ENCODE peak calls at places on chromosomes 6 and 20, in five cellular contexts. One of them, this sample, is unnamed.
A peak's percentile ranks its signal among the peaks of the same experiment; 100 is the strongest.

GRCh38 chr20:10467985-10468845 is 33.1 kb downstream of the SLX4IP start:
- DNase-seq in upper lobe of left lung: no peak
- DNase-seq in ovary: no peak
- DNase-seq in K562: no peak
- DNase-seq in sigmoid colon: no peak
- DNase-seq in this sample: no peak

GRCh38 chr20:57547250-57547649 is 13.7 kb upstream of the PCK1 start:
- DNase-seq in upper lobe of left lung: no peak
- DNase-seq in ovary: no peak
- DNase-seq in K562: no peak
- DNase-seq in sigmoid colon: peak; percentile 57
- DNase-seq in this sample: no peak

GRCh38 chr6:30744054-30744805 is at the start of gene IER3:
- DNase-seq in upper lobe of left lung: peak; percentile 92
- DNase-seq in ovary: peak; percentile 82
- DNase-seq in K562: peak; percentile 94
- DNase-seq in sigmoid colon: peak; percentile 94
- DNase-seq in this sample: peak; percentile 67

GRCh38 chr20:63826753-63827152 is 4.3 kb downstream of the ZBTB46 start:
- DNase-seq in upper lobe of left lung: no peak
- DNase-seq in ovary: no peak
- DNase-seq in K562: no peak
- DNase-seq in sigmoid colon: no peak
- DNase-seq in this sample: no peak

GRCh38 chr20:32034581-32035397 is 17.3 kb upstream of the HCK start:
- DNase-seq in upper lobe of left lung: peak; percentile 52
- DNase-seq in ovary: no peak
- DNase-seq in K562: no peak
- DNase-seq in sigmoid colon: no peak
- DNase-seq in this sample: no peak

GRCh38 chr6:168133186-168133585 is 54.2 kb upstream of the FRMD1 start:
- DNase-seq in upper lobe of left lung: no peak
- DNase-seq in ovary: peak; percentile 67
- DNase-seq in K562: no peak
- DNase-seq in sigmoid colon: peak; percentile 62
- DNase-seq in this sample: no peak

GRCh38 chr20:37480915-37481314 is 40.1 kb upstream of the NNAT start:
- DNase-seq in upper lobe of left lung: no peak
- DNase-seq in ovary: no peak
- DNase-seq in K562: no peak
- DNase-seq in sigmoid colon: peak; percentile 25
- DNase-seq in this sample: no peak

GRCh38 chr20:40797425-40797824 is 108.4 kb upstream of the MAFB start:
- DNase-seq in upper lobe of left lung: no peak
- DNase-seq in ovary: no peak
- DNase-seq in K562: peak; percentile 31
- DNase-seq in sigmoid colon: no peak
- DNase-seq in this sample: no peak

GRCh38 chr20:53513168-53513488 is 80.5 kb downstream of the ZNF217 start:
- DNase-seq in upper lobe of left lung: no peak
- DNase-seq in ovary: no peak
- DNase-seq in K562: no peak
- DNase-seq in sigmoid colon: no peak
- DNase-seq in this sample: no peak

GRCh38 chr6:116615937-116616756 is at the start of gene RSPH4A:
- DNase-seq in upper lobe of left lung: peak; percentile 92
- DNase-seq in ovary: peak; percentile 88
- DNase-seq in K562: peak; percentile 78
- DNase-seq in sigmoid colon: peak; percentile 96
- DNase-seq in this sample: peak; percentile 78
- TF ChIP-seq EP300 in upper lobe of left lung: no peak
- TF ChIP-seq EP300 in ovary: no peak
- TF ChIP-seq EP300 in K562: no peak
- TF ChIP-seq EP300 in sigmoid colon: no peak
- TF ChIP-seq EP300 in this sample: no peak

GRCh38 chr6:126657556-126658129 is 317.7 kb downstream of the CENPW start:
- DNase-seq in upper lobe of left lung: no peak
- DNase-seq in ovary: no peak
- DNase-seq in K562: no peak
- DNase-seq in sigmoid colon: no peak
- DNase-seq in this sample: no peak
- TF ChIP-seq CTCF in upper lobe of left lung: no peak
- TF ChIP-seq CTCF in ovary: no peak
- TF ChIP-seq CTCF in K562: peak; percentile 21
- TF ChIP-seq CTCF in sigmoid colon: no peak
- TF ChIP-seq CTCF in this sample: peak; percentile 42

DNA sequence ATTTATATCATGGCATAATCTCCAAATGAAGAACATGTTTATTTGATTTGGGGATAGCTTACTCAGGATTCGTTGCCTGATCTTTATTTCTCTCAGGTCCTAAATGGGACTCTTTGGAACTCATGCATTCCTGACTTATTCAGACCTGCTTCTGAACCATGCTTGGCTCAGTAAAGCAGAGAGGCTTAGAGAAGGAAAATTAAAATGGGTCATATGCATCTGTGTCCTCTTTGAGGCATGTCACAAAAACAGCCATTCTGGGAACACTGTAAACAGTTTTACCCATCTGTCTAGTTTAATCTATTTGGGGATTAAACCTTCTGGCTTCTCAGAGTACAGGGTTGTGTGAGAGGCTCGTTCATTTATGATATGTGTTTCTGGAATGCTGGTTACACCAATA is 1017.3 kb downstream of the KIF16B start:
- DNase-seq in upper lobe of left lung: no peak
- DNase-seq in ovary: no peak
- DNase-seq in K562: no peak
- DNase-seq in sigmoid colon: no peak
- DNase-seq in this sample: no peak
- H3K9me3 ChIP-seq in upper lobe of left lung: peaks cover 14% of the 10 kb centered on the region
- H3K9me3 ChIP-seq in ovary: no peaks in the 10 kb centered on the region
- H3K9me3 ChIP-seq in K562: no peaks in the 10 kb centered on the region
- H3K9me3 ChIP-seq in sigmoid colon: no peaks in the 10 kb centered on the region
- H3K9me3 ChIP-seq in this sample: no peaks in the 10 kb centered on the region

GRCh38 chr6:1575213-1576041 is 34.3 kb upstream of the FOXC1 start:
- DNase-seq in upper lobe of left lung: no peak
- DNase-seq in ovary: peak; percentile 66
- DNase-seq in K562: no peak
- DNase-seq in sigmoid colon: no peak
- DNase-seq in this sample: peak; percentile 23
- TF ChIP-seq EP300 in upper lobe of left lung: no peak
- TF ChIP-seq EP300 in ovary: no peak
- TF ChIP-seq EP300 in K562: no peak
- TF ChIP-seq EP300 in sigmoid colon: no peak
- TF ChIP-seq EP300 in this sample: no peak

GRCh38 chr6:41064841-41065240 is 7.3 kb downstream of the OARD1 start:
- DNase-seq in upper lobe of left lung: no peak
- DNase-seq in ovary: no peak
- DNase-seq in K562: no peak
- DNase-seq in sigmoid colon: no peak
- DNase-seq in this sample: no peak

GRCh38 chr6:41071501-41071922 is 644 bp downstream of the OARD1 start:
- DNase-seq in upper lobe of left lung: peak; percentile 89
- DNase-seq in ovary: peak; percentile 84
- DNase-seq in K562: peak; percentile 92
- DNase-seq in sigmoid colon: no peak
- DNase-seq in this sample: no peak

GRCh38 chr6:41063884-41064285 is 8.3 kb downstream of the OARD1 start:
- DNase-seq in upper lobe of left lung: no peak
- DNase-seq in ovary: no peak
- DNase-seq in K562: no peak
- DNase-seq in sigmoid colon: no peak
- DNase-seq in this sample: no peak

GRCh38 chr6:41065550-41066026 is 6.6 kb downstream of the OARD1 start:
- DNase-seq in upper lobe of left lung: no peak
- DNase-seq in ovary: no peak
- DNase-seq in K562: no peak
- DNase-seq in sigmoid colon: no peak
- DNase-seq in this sample: no peak

GRCh38 chr6:41066867-41067304 is 5.3 kb downstream of the OARD1 start:
- DNase-seq in upper lobe of left lung: peak; percentile 77
- DNase-seq in ovary: peak; percentile 76
- DNase-seq in K562: peak; percentile 89
- DNase-seq in sigmoid colon: peak; percentile 83
- DNase-seq in this sample: peak; percentile 76
- TF ChIP-seq CTCF in upper lobe of left lung: peak; percentile 72
- TF ChIP-seq CTCF in ovary: peak; percentile 73
- TF ChIP-seq CTCF in K562: peak; percentile 89
- TF ChIP-seq CTCF in sigmoid colon: peak; percentile 81
- TF ChIP-seq CTCF in this sample: peak; percentile 75